ENCODE peak calls at places on chromosomes 6 and 20, in six cellular contexts. N, K, T, S, Y and V are unnamed samples.

GRCh38 chr6:138795809-138796469 is at the start of gene ECT2L:
- DNase-seq in S (no peak), K (peak), N (peak), T (peak), Y (no peak), V (no peak)

GRCh38 chr6:75306074-75306473 is 21.5 kb upstream of the TMEM30A start:
- DNase-seq in S (no peak), N (no peak), Y (no peak), K (no peak), T (no peak), V (no peak)

GRCh38 chr20:61535091-61535490 is 283.0 kb downstream of the CDH4 start:
- DNase-seq in N (no peak), Y (no peak), T (no peak), S (no peak), K (no peak), V (no peak)

GRCh38 chr6:46451343-46451742 is 39.9 kb downstream of the RCAN2 start:
- DNase-seq in K (no peak), N (no peak), T (no peak), Y (no peak), S (no peak), V (no peak)

GRCh38 chr20:49945701-49946477 is 9.7 kb downstream of the RNF114 start:
- DNase-seq in Y (no peak), N (peak), K (peak), S (no peak), T (no peak), V (no peak)

GRCh38 chr6:53790886-53791285 is 3.9 kb upstream of the LRRC1 start:
- DNase-seq in K (no peak), S (no peak), Y (no peak), N (no peak), T (no peak), V (no peak)

GRCh38 chr20:63054695-63055240 is 48.0 kb upstream of the BHLHE23 start:
- DNase-seq in T (no peak), S (no peak), Y (no peak), N (peak), K (peak), V (no peak)

GRCh38 chr6:148493374-148493773 is 150.7 kb downstream of the SASH1 start:
- DNase-seq in S (no peak), N (no peak), K (no peak), T (no peak), Y (no peak), V (no peak)

GRCh38 chr6:64249129-64249528 is 613.5 kb downstream of the PHF3 start:
- DNase-seq in K (no peak), N (no peak), T (no peak), Y (no peak), S (no peak), V (no peak)

GRCh38 chr20:33393609-33394008 is 7.7 kb downstream of the CDK5RAP1 start:
- DNase-seq in S (no peak), T (no peak), N (no peak), K (no peak), Y (no peak), V (no peak)

GRCh38 chr6:63804381-63804956 is 168.9 kb downstream of the PHF3 start:
- DNase-seq in S (no peak), Y (no peak), T (no peak), N (no peak), K (no peak), V (no peak)

GRCh38 chr20:49381558-49382493 is 100.6 kb downstream of the KCNB1 start:
- DNase-seq in K (peak), S (no peak), N (peak), T (peak), Y (no peak), V (no peak)

GRCh38 chr20:4869290-4870193 is 131.8 kb downstream of the SLC23A2 start:
- DNase-seq in Y (no peak), S (no peak), K (no peak), T (no peak), N (no peak), V (no peak)

GRCh38 chr6:144294016-144294415 is 8.9 kb downstream of the UTRN start:
- DNase-seq in K (no peak), S (no peak), T (no peak), N (no peak), Y (no peak), V (no peak)

GRCh38 chr6:96391776-96392175 is 129.8 kb upstream of the UFL1 start:
- DNase-seq in N (no peak), S (no peak), K (no peak), Y (no peak), T (no peak), V (no peak)

GRCh38 chr20:50670126-50670862 is 21.0 kb downstream of the RIPOR3 start:
- DNase-seq in Y (no peak), T (no peak), K (no peak), N (peak), S (no peak), V (no peak)

GRCh38 chr20:50519036-50519780 is 9.0 kb downstream of the PTPN1 start:
- DNase-seq in T (no peak), Y (no peak), N (peak), K (no peak), S (no peak), V (no peak)

GRCh38 chr6:87426789-87427188 is 19.0 kb downstream of the CFAP206 start:
- DNase-seq in S (no peak), N (no peak), T (no peak), K (no peak), Y (no peak), V (no peak)

GRCh38 chr20:36104856-36105255 is 49.7 kb upstream of the EPB41L1 start:
- DNase-seq in K (no peak), N (no peak), T (no peak), S (no peak), Y (no peak), V (no peak)

GRCh38 chr20:43746344-43747137 is 19.7 kb upstream of the GTSF1L start:
- DNase-seq in N (no peak), S (no peak), Y (no peak), T (no peak), K (no peak), V (no peak)

GRCh38 chr6:13923527-13924145 is 1.1 kb upstream of the RNF182 start:
- DNase-seq in N (no peak), S (no peak), K (no peak), T (no peak), Y (no peak), V (no peak)

GRCh38 chr20:44073011-44073674 is 113.8 kb downstream of the JPH2 start:
- DNase-seq in S (no peak), T (no peak), Y (peak), N (no peak), K (peak), V (no peak)

GRCh38 chr20:2217857-2218529 is 77.8 kb upstream of the TGM3 start:
- DNase-seq in S (peak), N (no peak), K (no peak), Y (peak), T (no peak), V (no peak)

GRCh38 chr20:38724603-38725457 is 544 bp downstream of the SLC32A1 start:
- DNase-seq in K (no peak), T (no peak), S (no peak), Y (no peak), N (peak), V (no peak)

GRCh38 chr6:82611751-82612150 is 248.1 kb downstream of the TPBG start:
- DNase-seq in N (no peak), K (no peak), T (no peak), Y (no peak), S (no peak), V (no peak)

GRCh38 chr6:114998492-114998891 is 655.7 kb upstream of the HS3ST5 start:
- DNase-seq in Y (no peak), T (no peak), N (no peak), S (no peak), K (no peak), V (no peak)

GRCh38 chr6:95496769-95497426 is 80.4 kb upstream of the MANEA start:
- DNase-seq in S (no peak), K (no peak), Y (no peak), N (peak), T (no peak), V (no peak)

GRCh38 chr6:30914854-30915590 is 984 bp downstream of the VARS2 start:
- DNase-seq in Y (no peak), T (no peak), K (no peak), N (no peak), S (no peak), V (no peak)

GRCh38 chr6:169169375-169169774 is 84.3 kb downstream of the THBS2 start:
- DNase-seq in T (no peak), Y (no peak), N (no peak), K (peak), S (no peak), V (no peak)

GRCh38 chr6:41422156-41422555 is 86.7 kb downstream of the NCR2 start:
- DNase-seq in K (no peak), Y (no peak), N (no peak), T (no peak), S (no peak), V (no peak)

GRCh38 chr20:21739682-21740081 is 34.2 kb downstream of the PAX1 start:
- DNase-seq in K (no peak), Y (no peak), T (no peak), N (no peak), S (no peak), V (no peak)

GRCh38 chr20:61459266-61459665 is 207.2 kb downstream of the CDH4 start:
- DNase-seq in N (peak), S (no peak), K (peak), T (no peak), Y (no peak), V (no peak)

GRCh38 chr20:46708172-46708860 is 1.1 kb upstream of the SLC2A10 start:
- DNase-seq in Y (no peak), N (no peak), T (no peak), S (no peak), K (peak), V (no peak)

GRCh38 chr6:134577998-134578397 is 260.1 kb upstream of the SGK1 start:
- DNase-seq in Y (no peak), N (no peak), S (no peak), T (no peak), K (no peak), V (no peak)
- TF ChIP-seq CTCF in Y (no peak), N (no peak), S (no peak), T (no peak), K (no peak), V (no peak)

GRCh38 chr20:56171087-56172012 is 77.2 kb upstream of the MC3R start:
- DNase-seq in K (no peak), T (no peak), N (no peak), S (no peak), Y (no peak), V (no peak)
- TF ChIP-seq CTCF in K (no peak), T (peak), N (peak), S (no peak), Y (no peak), V (no peak)

GRCh38 chr6:167044696-167045095 is 45.5 kb downstream of the CEP43 start:
- DNase-seq in S (no peak), K (no peak), T (no peak), N (no peak), Y (no peak), V (no peak)
- TF ChIP-seq CTCF in S (no peak), K (no peak), T (no peak), N (no peak), Y (no peak), V (no peak)

GRCh38 chr6:99458319-99458718 is 33.2 kb upstream of the PNISR start:
- DNase-seq in N (no peak), S (peak), K (no peak), Y (no peak), T (no peak), V (no peak)
- TF ChIP-seq CTCF in N (peak), S (peak), K (no peak), Y (no peak), T (no peak), V (no peak)